ENCODE peak calls at places on chromosomes 2 and 18, in four cellular contexts. A, J, Q and M are unnamed samples.

GRCh38 chr2:239341146-239341732 is 59.6 kb downstream of the HDAC4 start:
- DNase-seq in A (no peak), J (no peak), Q (no peak), M (no peak)

GRCh38 chr2:226725096-226725495 is 74.5 kb downstream of the IRS1 start:
- DNase-seq in A (no peak), J (no peak), Q (no peak), M (no peak)

GRCh38 chr2:221554769-221555510 is 17.2 kb downstream of the EPHA4 start:
- DNase-seq in A (no peak), J (no peak), Q (no peak), M (no peak)

GRCh38 chr18:9902832-9903231 is 11.0 kb upstream of the VAPA start:
- DNase-seq in A (no peak), J (no peak), Q (no peak), M (no peak)

GRCh38 chr2:154762638-154763037 is 64.1 kb downstream of the KCNJ3 start:
- DNase-seq in A (no peak), J (no peak), Q (no peak), M (no peak)

GRCh38 chr18:75216212-75216925 is 5.8 kb downstream of the TSHZ1 start:
- DNase-seq in A (no peak), J (peak), Q (no peak), M (no peak)

GRCh38 chr2:39542523-39542922 is 105.4 kb upstream of the MAP4K3 start:
- DNase-seq in A (no peak), J (no peak), Q (no peak), M (no peak)

GRCh38 chr2:215461836-215462532 is 26.1 kb upstream of the FN1 start:
- DNase-seq in A (no peak), J (no peak), Q (no peak), M (no peak)

GRCh38 chr2:65880451-65880850 is 448.1 kb upstream of the SPRED2 start:
- DNase-seq in A (no peak), J (no peak), Q (no peak), M (no peak)

GRCh38 chr2:240248981-240249422 is 108.5 kb upstream of the OTOS start:
- DNase-seq in A (no peak), J (no peak), Q (no peak), M (no peak)

GRCh38 chr2:108988796-108989713 is at the start of gene EDAR:
- DNase-seq in A (no peak), J (peak), Q (peak), M (peak)

GRCh38 chr2:171568085-171568484 is 45.8 kb downstream of the CYBRD1 start:
- DNase-seq in A (no peak), J (no peak), Q (no peak), M (no peak)

GRCh38 chr2:20536619-20537422 is 89.9 kb downstream of the RHOB start:
- DNase-seq in A (no peak), J (no peak), Q (peak), M (no peak)

GRCh38 chr2:134260726-134261125 is 6.9 kb downstream of the MGAT5 start:
- DNase-seq in A (no peak), J (no peak), Q (no peak), M (no peak)

GRCh38 chr2:156908825-156909224 is 348.7 kb upstream of the GALNT5 start:
- DNase-seq in A (no peak), J (peak), Q (no peak), M (no peak)

GRCh38 chr2:159409116-159409800 is 122.8 kb upstream of the WDSUB1 start:
- DNase-seq in A (no peak), J (no peak), Q (no peak), M (no peak)

GRCh38 chr18:79378416-79379250 is 17.1 kb upstream of the NFATC1 start:
- DNase-seq in A (no peak), J (peak), Q (peak), M (peak)

GRCh38 chr2:199603748-199604291 is 146.1 kb upstream of the SATB2 start:
- DNase-seq in A (no peak), J (no peak), Q (peak), M (no peak)

GRCh38 chr2:28709101-28709500 is 42.5 kb upstream of the PPP1CB start:
- DNase-seq in A (no peak), J (no peak), Q (no peak), M (no peak)

GRCh38 chr2:178420463-178420990 is 30.4 kb downstream of the PRKRA start:
- DNase-seq in A (peak), J (no peak), Q (no peak), M (no peak)

GRCh38 chr2:1884933-1885580 is 140.7 kb upstream of the PXDN start:
- DNase-seq in A (no peak), J (no peak), Q (no peak), M (no peak)

GRCh38 chr18:36649205-36649604 is 179.6 kb downstream of the TPGS2 start:
- DNase-seq in A (no peak), J (no peak), Q (no peak), M (no peak)

GRCh38 chr2:3282056-3282998 is 95.3 kb downstream of the EIPR1 start:
- DNase-seq in A (no peak), J (no peak), Q (peak), M (no peak)

GRCh38 chr18:10045296-10045891 is 131.6 kb downstream of the VAPA start:
- DNase-seq in A (no peak), J (no peak), Q (peak), M (no peak)

GRCh38 chr2:108351889-108352288 is 25.9 kb upstream of the SULT1C4 start:
- DNase-seq in A (no peak), J (no peak), Q (no peak), M (no peak)

GRCh38 chr2:223722226-223722625 is 115.2 kb downstream of the AP1S3 start:
- DNase-seq in A (no peak), J (no peak), Q (no peak), M (no peak)

GRCh38 chr2:27888790-27889189 is 1.4 kb downstream of the RBKS start:
- DNase-seq in A (no peak), J (no peak), Q (no peak), M (no peak)

GRCh38 chr2:188032786-188033185 is 258.9 kb upstream of the GULP1 start:
- DNase-seq in A (no peak), J (no peak), Q (no peak), M (no peak)

GRCh38 chr2:7860693-7861092 is 821.2 kb upstream of the ID2 start:
- DNase-seq in A (no peak), J (no peak), Q (no peak), M (no peak)

GRCh38 chr2:25035537-25036220 is 6.2 kb upstream of the EFR3B start:
- DNase-seq in A (no peak), J (no peak), Q (no peak), M (no peak)

GRCh38 chr2:217260441-217261080 is 400.7 kb upstream of the TNP1 start:
- DNase-seq in A (no peak), J (no peak), Q (no peak), M (no peak)

GRCh38 chr18:44564922-44565321 is 115.8 kb upstream of the SETBP1 start:
- DNase-seq in A (no peak), J (no peak), Q (peak), M (no peak)

GRCh38 chr18:44922968-44923367 is 242.3 kb downstream of the SETBP1 start:
- DNase-seq in A (no peak), J (no peak), Q (no peak), M (no peak)

GRCh38 chr18:8705941-8706544 is 687 bp downstream of the MTCL1 start:
- DNase-seq in A (no peak), J (peak), Q (no peak), M (no peak)